ENCODE peak calls at places on chromosomes 7 and 10, in seven cellular contexts. Y is fibroblast of lung, Q is AG04450, Z is cardiac muscle cell, K is GM23338, X is keratinocyte, I is pancreas. A is an unnamed sample.

GRCh38 chr10:97683556-97684357 is 3.3 kb downstream of the AVPI1 start:
- DNase-seq in X (peak), Y (peak), Q (no peak), Z (peak), K (peak), I (no peak), A (peak)

GRCh38 chr10:23439452-23439919 is 611 bp downstream of the OTUD1 start:
- DNase-seq in Y (peak), Q (no peak), K (peak), X (no peak), I (no peak), Z (peak), A (no peak)

GRCh38 chr10:53123311-53123710 is 350.7 kb upstream of the MBL2 start:
- DNase-seq in K (no peak), X (no peak), Q (no peak), I (no peak), Y (no peak), Z (no peak), A (peak)

GRCh38 chr7:138278601-138279000 is 181.5 kb upstream of the TRIM24 start:
- DNase-seq in K (no peak), Y (peak), X (no peak), Q (no peak), I (no peak), Z (no peak), A (no peak)

GRCh38 chr7:99910976-99911375 is 8.4 kb downstream of the TRIM4 start:
- DNase-seq in X (no peak), I (no peak), K (no peak), Y (no peak), Z (no peak), Q (no peak), A (no peak)

GRCh38 chr7:68969571-68969970 is 628.7 kb upstream of the AUTS2 start:
- DNase-seq in K (no peak), I (no peak), Q (no peak), X (no peak), Y (no peak), Z (peak), A (no peak)

GRCh38 chr10:130499541-130499940 is 363.4 kb downstream of the GLRX3 start:
- DNase-seq in Z (no peak), K (no peak), I (no peak), Q (no peak), Y (no peak), X (no peak), A (no peak)

GRCh38 chr7:106717997-106718871 is 57.3 kb upstream of the CCDC71L start:
- DNase-seq in Y (peak), X (peak), Z (peak), I (no peak), Q (peak), K (peak), A (peak)

GRCh38 chr10:34522542-34522941 is 292.6 kb downstream of the PARD3 start:
- DNase-seq in X (no peak), K (peak), Q (no peak), Z (peak), Y (peak), I (no peak), A (peak)

GRCh38 chr10:70053896-70054641 is 1.4 kb downstream of the MACROH2A2 start:
- DNase-seq in X (no peak), Q (no peak), Y (peak), K (peak), I (peak), Z (no peak), A (no peak)

GRCh38 chr10:26858707-26859034 is 2.1 kb downstream of the ABI1 start:
- DNase-seq in Q (no peak), I (no peak), K (no peak), Y (no peak), X (peak), Z (peak), A (peak)

GRCh38 chr7:46545790-46546189 is 624.7 kb upstream of the IGFBP3 start:
- DNase-seq in Z (peak), Q (peak), Y (peak), I (no peak), K (no peak), X (no peak), A (peak)

GRCh38 chr10:127866276-127867013 is 26.3 kb downstream of the CLRN3 start:
- DNase-seq in I (no peak), Q (no peak), X (no peak), Y (no peak), Z (peak), K (no peak), A (no peak)

GRCh38 chr10:69863580-69863979 is 61.9 kb downstream of the COL13A1 start:
- DNase-seq in X (no peak), I (no peak), Q (no peak), Y (peak), Z (no peak), K (no peak), A (peak)

GRCh38 chr10:71276873-71277272 is 42.2 kb upstream of the SLC29A3 start:
- DNase-seq in X (no peak), I (no peak), K (no peak), Y (no peak), Q (no peak), Z (no peak), A (no peak)

GRCh38 chr10:71272122-71272771 is 46.8 kb upstream of the SLC29A3 start:
- DNase-seq in K (no peak), Y (peak), Q (no peak), X (no peak), I (no peak), Z (peak), A (peak)

GRCh38 chr10:71273506-71273905 is 45.6 kb upstream of the SLC29A3 start:
- DNase-seq in Q (no peak), Y (no peak), X (no peak), I (no peak), Z (no peak), K (no peak), A (no peak)

GRCh38 chr10:71277914-71278665 is 41.0 kb upstream of the SLC29A3 start:
- DNase-seq in K (no peak), X (no peak), I (no peak), Y (no peak), Z (no peak), Q (no peak), A (no peak)

GRCh38 chr10:71274901-71275796 is 43.9 kb upstream of the SLC29A3 start:
- DNase-seq in X (no peak), Y (no peak), K (peak), I (no peak), Q (no peak), Z (no peak), A (no peak)
- TF ChIP-seq CTCF in X (no peak), Y (no peak), K (peak), I (no peak), Q (no peak), Z (no peak), A (no peak)

GRCh38 chr7:21934824-21935223 is 10.9 kb downstream of the CDCA7L start:
- DNase-seq in Z (no peak), Q (no peak), X (no peak), Y (no peak), K (no peak), I (no peak), A (no peak)
- TF ChIP-seq CTCF in Z (no peak), Q (no peak), X (no peak), Y (no peak), K (no peak), I (no peak), A (no peak)

GRCh38 chr10:96643920-96644319 is 57.1 kb upstream of the TM9SF3 start:
- DNase-seq in Z (no peak), Q (no peak), X (no peak), Y (no peak), K (no peak), I (no peak), A (no peak)
- TF ChIP-seq CTCF in Z (no peak), Q (no peak), X (no peak), Y (no peak), K (peak), I (no peak), A (no peak)

GRCh38 chr7:33334349-33334748 is 205.0 kb downstream of the BBS9 start:
- DNase-seq in Q (no peak), X (no peak), K (peak), Z (peak), I (no peak), Y (peak), A (peak)
- TF ChIP-seq CTCF in Q (peak), X (peak), K (peak), Z (peak), I (no peak), Y (peak), A (peak)

GRCh38 chr10:18601321-18601720 is 50.1 kb downstream of the NSUN6 start:
- DNase-seq in K (peak), Y (no peak), Z (no peak), X (no peak), I (no peak), Q (no peak), A (no peak)
- TF ChIP-seq CTCF in K (no peak), Y (no peak), Z (no peak), X (no peak), I (no peak), Q (no peak), A (no peak)

GRCh38 chr10:331186-331585 is 195.9 kb downstream of the ZMYND11 start:
- DNase-seq in Z (no peak), K (no peak), Q (no peak), X (no peak), I (no peak), Y (no peak), A (no peak)

GRCh38 chr10:327889-328809 is 192.9 kb downstream of the ZMYND11 start:
- DNase-seq in Z (no peak), X (no peak), K (no peak), Q (no peak), I (no peak), Y (no peak), A (peak)

GRCh38 chr10:326894-327635 is 191.8 kb downstream of the ZMYND11 start:
- DNase-seq in X (no peak), Q (no peak), K (no peak), Y (no peak), I (no peak), Z (no peak), A (no peak)

GRCh38 chr10:326350-326749 is 191.1 kb downstream of the ZMYND11 start:
- DNase-seq in X (no peak), I (no peak), K (no peak), Q (no peak), Z (no peak), Y (no peak), A (no peak)

GRCh38 chr10:329361-330099 is 194.3 kb downstream of the ZMYND11 start:
- DNase-seq in Y (peak), Z (peak), Q (peak), K (peak), I (peak), X (peak), A (peak)
- TF ChIP-seq CTCF in Y (peak), Z (peak), Q (peak), K (no peak), I (no peak), X (peak), A (no peak)